ENCODE peak calls at places on chromosomes 2 and 18, in seven cellular contexts. H is IMR-90, T is H1, N is mesendoderm, I is H9, Z is neuronal stem cell, R is trophoblast cell. O is an unnamed sample.

GRCh38 chr2:180670302-180671003 is 310.0 kb upstream of the UBE2E3 start:
- DNase-seq in T (no peak), Z (no peak), N (no peak), R (no peak), H (no peak), I (no peak), O (peak; percentile 5)

GRCh38 chr2:40360652-40361051 is 91.2 kb downstream of the SLC8A1 start:
- DNase-seq in H (peak; percentile 31), N (no peak), Z (no peak), R (no peak), T (no peak), I (no peak), O (no peak)

GRCh38 chr2:45007961-45008295 is 1.3 kb downstream of the SIX2 start:
- DNase-seq in T (peak; percentile 52), H (no peak), N (no peak), R (no peak), Z (no peak), I (no peak), O (no peak)

GRCh38 chr2:72533767-72534166 is 292.1 kb downstream of the EXOC6B start:
- DNase-seq in T (no peak), Z (no peak), N (no peak), R (no peak), I (no peak), H (peak; percentile 57), O (peak; percentile 23)

GRCh38 chr18:46214435-46214834 is 110.2 kb downstream of the HAUS1 start:
- DNase-seq in N (no peak), H (no peak), I (no peak), R (no peak), T (no peak), Z (no peak), O (no peak)

GRCh38 chr2:85613717-85614515 is 2.0 kb upstream of the C2orf68 start:
- DNase-seq in R (no peak), I (no peak), Z (no peak), T (no peak), N (no peak), H (no peak), O (no peak)

GRCh38 chr2:118738524-118739308 is 108.7 kb downstream of the EN1 start:
- DNase-seq in Z (no peak), T (no peak), I (peak; percentile 44), R (peak; percentile 52), N (peak; percentile 59), H (peak; percentile 98), O (peak; percentile 8)

GRCh38 chr2:108492364-108492763 is 41.9 kb upstream of the LIMS1 start:
- DNase-seq in N (peak; percentile 9), Z (no peak), T (no peak), I (no peak), R (peak; percentile 95), H (peak; percentile 94), O (peak; percentile 98)

GRCh38 chr2:134762508-134762907 is 43.7 kb upstream of the TMEM163 start:
- DNase-seq in I (no peak), Z (no peak), H (no peak), N (no peak), T (no peak), R (no peak), O (peak; percentile 8)

GRCh38 chr2:230575640-230576324 is 136.9 kb upstream of the CAB39 start:
- DNase-seq in R (peak; percentile 74), H (no peak), T (no peak), Z (no peak), I (peak; percentile 30), N (no peak), O (no peak)

GRCh38 chr2:123438277-123439050 is 586.6 kb upstream of the CNTNAP5 start:
- DNase-seq in R (no peak), H (no peak), N (no peak), T (no peak), Z (no peak), I (no peak), O (no peak)

GRCh38 chr2:143900006-143900405 is 619.9 kb downstream of the ZEB2 start:
- DNase-seq in H (no peak), Z (no peak), I (no peak), R (peak; percentile 52), T (no peak), N (no peak), O (no peak)

GRCh38 chr18:644395-645004 is 13.0 kb upstream of the TYMS start:
- DNase-seq in H (no peak), Z (no peak), R (no peak), T (no peak), N (no peak), I (no peak), O (no peak)

GRCh38 chr18:9539283-9539682 is 64.0 kb downstream of the RALBP1 start:
- DNase-seq in T (no peak), R (no peak), Z (no peak), H (peak; percentile 96), N (no peak), I (no peak), O (peak; percentile 32)

GRCh38 chr2:185142677-185143076 is 544.3 kb downstream of the ZNF804A start:
- DNase-seq in I (no peak), R (no peak), T (no peak), N (no peak), Z (no peak), H (no peak), O (no peak)

GRCh38 chr2:88090446-88091283 is 23.0 kb downstream of the SMYD1 start:
- DNase-seq in Z (no peak), T (no peak), H (no peak), R (no peak), I (no peak), N (no peak), O (no peak)

GRCh38 chr18:66867653-66868052 is 263.8 kb upstream of the CDH19 start:
- DNase-seq in Z (no peak), R (peak; percentile 52), I (no peak), N (no peak), T (no peak), H (no peak), O (peak; percentile 33)

GRCh38 chr2:190679813-190680591 is 31.1 kb downstream of the NAB1 start:
- DNase-seq in Z (no peak), N (peak; percentile 97), R (peak; percentile 99), H (peak; percentile 21), I (peak; percentile 89), T (peak; percentile 79), O (peak; percentile 13)

GRCh38 chr2:190781604-190782198 is 98.9 kb upstream of the GLS start:
- DNase-seq in T (no peak), I (no peak), Z (peak; percentile 44), R (peak; percentile 66), H (peak; percentile 76), N (peak; percentile 51), O (peak; percentile 66)

GRCh38 chr2:45975752-45976517 is 321.3 kb upstream of the EPAS1 start:
- DNase-seq in H (no peak), T (peak; percentile 26), R (no peak), Z (no peak), I (no peak), N (no peak), O (no peak)

GRCh38 chr18:48003426-48004349 is 73.2 kb upstream of the SMAD2 start:
- DNase-seq in H (no peak), N (peak; percentile 56), R (peak; percentile 88), Z (no peak), I (no peak), T (no peak), O (peak; percentile 6)

DNA sequence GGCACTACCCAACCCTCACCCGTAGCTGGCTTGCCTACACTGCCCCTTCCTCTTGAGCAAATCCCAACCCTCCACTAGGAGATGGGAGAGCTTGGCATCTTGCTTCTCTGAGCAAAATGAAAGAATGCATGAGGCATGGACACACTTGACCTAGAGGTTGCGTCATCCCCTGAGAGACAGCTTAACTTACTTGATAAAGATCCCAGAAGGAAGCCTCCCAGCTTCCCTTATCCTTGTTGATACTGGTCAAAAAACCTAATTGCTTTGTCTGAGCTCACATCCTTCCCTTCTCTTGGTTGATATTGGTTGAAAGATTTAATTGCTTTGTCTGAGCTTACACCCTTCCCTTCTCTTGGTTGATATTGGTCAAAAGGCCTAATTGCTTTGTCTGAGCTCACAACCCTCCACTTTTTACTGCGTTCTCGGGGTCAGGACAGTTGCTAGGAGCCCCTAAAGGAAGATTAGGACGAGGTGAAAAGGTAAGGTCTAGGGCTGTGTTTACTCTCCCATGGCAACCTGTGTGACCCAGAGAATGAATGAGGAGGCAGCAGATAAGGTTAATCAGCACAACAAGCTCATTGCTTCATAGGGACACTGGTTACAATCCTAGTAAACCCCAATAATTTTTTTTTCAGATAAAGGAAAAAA is 12.2 kb upstream of the BOD1L2 start:
- DNase-seq in H (peak; percentile 4), T (no peak), N (peak; percentile 86), Z (peak; percentile 27), I (no peak), R (no peak), O (no peak)
- H2BK120ac ChIP-seq in H (no peak overlapping the region), T (no peak overlapping the region), N (no peak overlapping the region), Z (no peak overlapping the region), I (no peak overlapping the region), R (no peak overlapping the region), O (no peak overlapping the region)

DNA sequence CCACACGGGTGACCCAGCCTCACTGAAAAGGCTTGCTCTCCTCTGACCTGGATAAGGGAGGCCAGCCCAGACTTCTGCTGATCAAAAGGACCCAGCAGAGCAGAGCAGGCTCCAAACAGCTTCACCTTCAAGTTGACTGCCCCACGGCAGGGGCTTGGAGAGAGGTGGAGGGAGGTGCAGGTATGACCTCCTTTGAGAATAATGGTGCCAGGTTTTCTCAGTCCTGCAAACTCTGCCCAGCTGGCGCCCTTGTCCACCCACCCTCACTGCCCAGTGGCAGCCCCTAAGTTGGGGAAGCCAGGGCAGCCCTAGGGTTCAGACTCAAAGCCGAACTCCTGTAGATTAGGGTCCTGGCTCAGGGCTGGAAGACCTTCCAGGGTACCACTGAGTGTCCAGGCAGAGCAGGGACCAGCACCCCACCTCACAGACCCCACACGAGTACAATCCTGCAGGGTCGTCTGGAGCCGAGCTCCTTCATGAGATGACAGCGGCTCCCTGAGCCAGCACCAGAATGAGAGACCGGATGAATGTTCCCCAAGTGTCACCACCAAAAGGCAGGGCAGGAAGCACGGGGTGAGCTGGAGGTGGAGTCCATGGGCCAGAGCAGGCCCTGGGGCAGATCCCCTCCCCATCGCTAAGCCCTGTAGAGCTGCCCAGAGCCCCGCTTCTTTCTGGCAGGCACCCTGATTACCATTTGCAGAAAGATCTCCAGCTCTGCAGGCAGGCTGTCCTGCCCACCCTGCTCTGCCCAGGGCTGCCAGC is 3.6 kb upstream of the GPC1 start:
- DNase-seq in I (no peak), Z (no peak), R (no peak), T (peak; percentile 23), N (no peak), H (no peak), O (no peak)
- H3K79me1 ChIP-seq in I (no peaks in the 10 kb centered on the region), Z (peaks cover 9% of the 10 kb centered on the region), R (peaks cover 12% of the 10 kb centered on the region), T (no peaks in the 10 kb centered on the region), N (no peaks in the 10 kb centered on the region), H (no peaks in the 10 kb centered on the region), O (peaks cover 7% of the 10 kb centered on the region)

GRCh38 chr2:152389483-152389882 is 54.5 kb downstream of the FMNL2 start:
- DNase-seq in N (no peak), H (no peak), R (no peak), T (no peak), Z (no peak), I (no peak), O (no peak)
- H2BK120ac ChIP-seq in N (no peak overlapping the region), H (no peak overlapping the region), R (no peak overlapping the region), T (no peak overlapping the region), Z (no peak overlapping the region), I (no peak overlapping the region), O (no peak overlapping the region)

DNA sequence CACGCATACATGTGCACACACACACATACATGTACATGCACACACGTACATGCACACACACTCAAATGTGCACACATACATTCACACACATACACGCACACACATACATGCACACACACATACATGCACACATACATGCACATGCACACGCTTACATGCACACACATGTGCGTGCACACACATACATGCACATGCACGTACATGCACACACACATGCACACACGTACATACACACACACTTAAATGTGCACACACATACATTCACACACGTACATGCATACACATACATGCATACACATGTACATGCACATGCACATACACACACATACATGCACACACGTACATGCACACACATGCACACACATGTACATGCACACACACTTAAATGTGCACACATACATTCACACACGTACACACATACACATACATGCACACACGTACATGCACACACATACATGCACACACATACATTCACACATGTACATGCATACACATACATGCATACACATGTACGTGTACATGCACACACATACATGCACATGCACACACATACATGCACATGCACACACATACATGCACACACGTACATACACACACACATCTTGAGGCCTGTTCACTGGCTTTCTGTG is 283.7 kb upstream of the ID2 start:
- DNase-seq in T (no peak), I (no peak), Z (no peak), R (no peak), N (no peak), H (no peak), O (no peak)
- H3K79me1 ChIP-seq in T (no peaks in the 10 kb centered on the region), I (no peaks in the 10 kb centered on the region), Z (peaks cover 4% of the 10 kb centered on the region), R (no peaks in the 10 kb centered on the region), N (no peaks in the 10 kb centered on the region), H (no peaks in the 10 kb centered on the region), O (no peaks in the 10 kb centered on the region)